ENCODE peak calls at places on chromosomes 4 and X, in nine cellular contexts. One of them, this sample, is unnamed. For H3K27me3, the result is how much of the 10 kb centered on the place peaks cover.

GRCh38 chrX:40099046-40099968 is 1.5 kb upstream of the BCOR start:
- DNase-seq in sigmoid colon: peak
- DNase-seq in CD8-positive, alpha-beta T cell: peak
- DNase-seq in SK-N-SH: peak
- DNase-seq in aorta: peak
- DNase-seq in IMR-90: no peak
- DNase-seq in AG04450: no peak
- DNase-seq in adrenal gland: peak
- DNase-seq in left lung: peak
- DNase-seq in this sample: no peak

GRCh38 chr4:38279650-38280322 is 319.6 kb downstream of the PTTG2 start:
- DNase-seq in sigmoid colon: no peak
- DNase-seq in CD8-positive, alpha-beta T cell: no peak
- DNase-seq in SK-N-SH: no peak
- DNase-seq in aorta: no peak
- DNase-seq in IMR-90: no peak
- DNase-seq in AG04450: no peak
- DNase-seq in adrenal gland: no peak
- DNase-seq in left lung: no peak
- DNase-seq in this sample: no peak

GRCh38 chrX:48540480-48540879 is 966 bp downstream of the TBC1D25 start:
- DNase-seq in sigmoid colon: peak
- DNase-seq in CD8-positive, alpha-beta T cell: peak
- DNase-seq in SK-N-SH: no peak
- DNase-seq in aorta: no peak
- DNase-seq in IMR-90: no peak
- DNase-seq in AG04450: no peak
- DNase-seq in adrenal gland: no peak
- DNase-seq in left lung: no peak
- DNase-seq in this sample: no peak

GRCh38 chr4:108830509-108831244 is 67.8 kb upstream of the ETNPPL start:
- DNase-seq in sigmoid colon: no peak
- DNase-seq in CD8-positive, alpha-beta T cell: no peak
- DNase-seq in SK-N-SH: no peak
- DNase-seq in aorta: no peak
- DNase-seq in IMR-90: peak
- DNase-seq in AG04450: no peak
- DNase-seq in adrenal gland: no peak
- DNase-seq in left lung: peak
- DNase-seq in this sample: no peak

GRCh38 chr4:98663226-98664006 is 5.0 kb upstream of the TSPAN5 start:
- DNase-seq in sigmoid colon: no peak
- DNase-seq in CD8-positive, alpha-beta T cell: peak
- DNase-seq in SK-N-SH: no peak
- DNase-seq in aorta: no peak
- DNase-seq in IMR-90: no peak
- DNase-seq in AG04450: no peak
- DNase-seq in adrenal gland: no peak
- DNase-seq in left lung: no peak
- DNase-seq in this sample: no peak

GRCh38 chr4:173073939-173074500 is 94.6 kb upstream of the GALNT7 start:
- DNase-seq in sigmoid colon: no peak
- DNase-seq in CD8-positive, alpha-beta T cell: no peak
- DNase-seq in SK-N-SH: no peak
- DNase-seq in aorta: no peak
- DNase-seq in IMR-90: no peak
- DNase-seq in AG04450: no peak
- DNase-seq in adrenal gland: no peak
- DNase-seq in left lung: no peak
- DNase-seq in this sample: no peak

GRCh38 chr4:48692897-48693296 is 87.2 kb downstream of the FRYL start:
- DNase-seq in sigmoid colon: no peak
- DNase-seq in CD8-positive, alpha-beta T cell: no peak
- DNase-seq in SK-N-SH: no peak
- DNase-seq in aorta: no peak
- DNase-seq in IMR-90: no peak
- DNase-seq in AG04450: no peak
- DNase-seq in adrenal gland: no peak
- DNase-seq in left lung: no peak
- DNase-seq in this sample: no peak

GRCh38 chr4:187961171-187961570 is 34.4 kb upstream of the ZFP42 start:
- DNase-seq in sigmoid colon: no peak
- DNase-seq in CD8-positive, alpha-beta T cell: no peak
- DNase-seq in SK-N-SH: no peak
- DNase-seq in aorta: no peak
- DNase-seq in IMR-90: no peak
- DNase-seq in AG04450: no peak
- DNase-seq in adrenal gland: no peak
- DNase-seq in left lung: no peak
- DNase-seq in this sample: no peak

GRCh38 chrX:14694631-14695030 is 165.3 kb downstream of the GLRA2 start:
- DNase-seq in sigmoid colon: no peak
- DNase-seq in CD8-positive, alpha-beta T cell: no peak
- DNase-seq in SK-N-SH: no peak
- DNase-seq in aorta: no peak
- DNase-seq in IMR-90: peak
- DNase-seq in AG04450: no peak
- DNase-seq in adrenal gland: no peak
- DNase-seq in left lung: no peak
- DNase-seq in this sample: no peak

GRCh38 chr4:159016527-159017137 is 86.2 kb upstream of the RAPGEF2 start:
- DNase-seq in sigmoid colon: no peak
- DNase-seq in CD8-positive, alpha-beta T cell: no peak
- DNase-seq in SK-N-SH: peak
- DNase-seq in aorta: no peak
- DNase-seq in IMR-90: peak
- DNase-seq in AG04450: no peak
- DNase-seq in adrenal gland: no peak
- DNase-seq in left lung: no peak
- DNase-seq in this sample: no peak

GRCh38 chr4:30901781-30902479 is 181.8 kb downstream of the PCDH7 start:
- DNase-seq in sigmoid colon: no peak
- DNase-seq in CD8-positive, alpha-beta T cell: no peak
- DNase-seq in SK-N-SH: no peak
- DNase-seq in aorta: no peak
- DNase-seq in IMR-90: no peak
- DNase-seq in AG04450: no peak
- DNase-seq in adrenal gland: no peak
- DNase-seq in left lung: no peak
- DNase-seq in this sample: no peak

GRCh38 chr4:165537028-165537648 is 158.3 kb downstream of the CPE start:
- DNase-seq in sigmoid colon: no peak
- DNase-seq in CD8-positive, alpha-beta T cell: no peak
- DNase-seq in SK-N-SH: peak
- DNase-seq in aorta: no peak
- DNase-seq in IMR-90: peak
- DNase-seq in AG04450: no peak
- DNase-seq in adrenal gland: no peak
- DNase-seq in left lung: no peak
- DNase-seq in this sample: no peak

GRCh38 chrX:15194136-15194535 is 75.7 kb downstream of the ASB9 start:
- DNase-seq in sigmoid colon: no peak
- DNase-seq in CD8-positive, alpha-beta T cell: no peak
- DNase-seq in SK-N-SH: no peak
- DNase-seq in aorta: no peak
- DNase-seq in IMR-90: no peak
- DNase-seq in AG04450: no peak
- DNase-seq in adrenal gland: no peak
- DNase-seq in left lung: no peak
- DNase-seq in this sample: no peak

GRCh38 chrX:41759817-41760216 is 35.8 kb downstream of the GPR82 start:
- DNase-seq in sigmoid colon: no peak
- DNase-seq in CD8-positive, alpha-beta T cell: no peak
- DNase-seq in SK-N-SH: peak
- DNase-seq in aorta: no peak
- DNase-seq in IMR-90: peak
- DNase-seq in AG04450: no peak
- DNase-seq in adrenal gland: no peak
- DNase-seq in left lung: no peak
- DNase-seq in this sample: no peak

GRCh38 chr4:82951196-82951595 is 50.7 kb downstream of the THAP9 start:
- DNase-seq in sigmoid colon: no peak
- DNase-seq in CD8-positive, alpha-beta T cell: no peak
- DNase-seq in SK-N-SH: no peak
- DNase-seq in aorta: no peak
- DNase-seq in IMR-90: peak
- DNase-seq in AG04450: no peak
- DNase-seq in adrenal gland: no peak
- DNase-seq in left lung: no peak
- DNase-seq in this sample: no peak

GRCh38 chrX:106774981-106775380 is 27.5 kb upstream of the TBC1D8B start:
- DNase-seq in sigmoid colon: no peak
- DNase-seq in CD8-positive, alpha-beta T cell: no peak
- DNase-seq in SK-N-SH: no peak
- DNase-seq in aorta: no peak
- DNase-seq in IMR-90: no peak
- DNase-seq in AG04450: no peak
- DNase-seq in adrenal gland: no peak
- DNase-seq in left lung: no peak
- DNase-seq in this sample: no peak

GRCh38 chrX:106783716-106784115 is 18.8 kb upstream of the TBC1D8B start:
- DNase-seq in sigmoid colon: no peak
- DNase-seq in CD8-positive, alpha-beta T cell: no peak
- DNase-seq in SK-N-SH: no peak
- DNase-seq in aorta: no peak
- DNase-seq in IMR-90: no peak
- DNase-seq in AG04450: no peak
- DNase-seq in adrenal gland: no peak
- DNase-seq in left lung: no peak
- DNase-seq in this sample: no peak

GRCh38 chrX:106780664-106781377 is 21.7 kb upstream of the TBC1D8B start:
- DNase-seq in sigmoid colon: no peak
- DNase-seq in CD8-positive, alpha-beta T cell: no peak
- DNase-seq in SK-N-SH: no peak
- DNase-seq in aorta: no peak
- DNase-seq in IMR-90: no peak
- DNase-seq in AG04450: no peak
- DNase-seq in adrenal gland: no peak
- DNase-seq in left lung: no peak
- DNase-seq in this sample: no peak

GRCh38 chrX:106780259-106780658 is 22.2 kb upstream of the TBC1D8B start:
- DNase-seq in sigmoid colon: no peak
- DNase-seq in CD8-positive, alpha-beta T cell: no peak
- DNase-seq in SK-N-SH: no peak
- DNase-seq in aorta: no peak
- DNase-seq in IMR-90: no peak
- DNase-seq in AG04450: no peak
- DNase-seq in adrenal gland: no peak
- DNase-seq in left lung: no peak
- DNase-seq in this sample: no peak
- H3K27me3 ChIP-seq in sigmoid colon: under half
- H3K27me3 ChIP-seq in CD8-positive, alpha-beta T cell: under half
- H3K27me3 ChIP-seq in SK-N-SH: under half
- H3K27me3 ChIP-seq in aorta: under half
- H3K27me3 ChIP-seq in IMR-90: under half
- H3K27me3 ChIP-seq in AG04450: under half
- H3K27me3 ChIP-seq in adrenal gland: under half
- H3K27me3 ChIP-seq in left lung: under half
- H3K27me3 ChIP-seq in this sample: under half

GRCh38 chrX:150863191-150863590 is 35.3 kb downstream of the CD99L2 start:
- DNase-seq in sigmoid colon: no peak
- DNase-seq in CD8-positive, alpha-beta T cell: no peak
- DNase-seq in SK-N-SH: no peak
- DNase-seq in aorta: no peak
- DNase-seq in IMR-90: no peak
- DNase-seq in AG04450: no peak
- DNase-seq in adrenal gland: no peak
- DNase-seq in left lung: no peak
- DNase-seq in this sample: no peak
- H3K27ac ChIP-seq in sigmoid colon: no peak
- H3K27ac ChIP-seq in CD8-positive, alpha-beta T cell: no peak
- H3K27ac ChIP-seq in SK-N-SH: no peak
- H3K27ac ChIP-seq in aorta: no peak
- H3K27ac ChIP-seq in IMR-90: no peak
- H3K27ac ChIP-seq in AG04450: no peak
- H3K27ac ChIP-seq in adrenal gland: no peak
- H3K27ac ChIP-seq in left lung: no peak
- H3K27ac ChIP-seq in this sample: no peak

DNA sequence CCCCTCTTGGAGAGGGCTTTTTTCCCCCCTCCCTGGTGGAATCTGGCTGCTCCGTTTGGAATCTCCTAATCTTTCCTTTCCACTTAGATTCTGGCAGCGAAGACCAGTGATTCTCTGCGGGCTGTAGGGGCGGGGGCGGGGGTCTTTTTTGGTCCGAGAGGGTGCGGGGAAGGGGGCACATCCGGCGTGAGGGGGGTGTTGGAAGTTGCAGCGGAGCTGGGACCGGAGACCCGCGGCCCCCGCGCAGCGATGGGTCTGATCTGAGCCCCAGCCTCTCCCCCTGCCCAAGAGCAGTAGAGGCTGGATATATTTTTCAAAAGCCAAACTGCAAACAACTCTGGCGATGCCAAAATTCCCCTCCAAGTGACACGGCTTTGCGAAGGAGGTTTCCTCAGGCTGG is 307 bp downstream of the GRID2 start:
- DNase-seq in sigmoid colon: no peak
- DNase-seq in CD8-positive, alpha-beta T cell: no peak
- DNase-seq in SK-N-SH: peak
- DNase-seq in aorta: no peak
- DNase-seq in IMR-90: no peak
- DNase-seq in AG04450: no peak
- DNase-seq in adrenal gland: no peak
- DNase-seq in left lung: no peak
- DNase-seq in this sample: no peak
- H3K27me3 ChIP-seq in sigmoid colon: under half
- H3K27me3 ChIP-seq in CD8-positive, alpha-beta T cell: under half
- H3K27me3 ChIP-seq in SK-N-SH: under half
- H3K27me3 ChIP-seq in aorta: under half
- H3K27me3 ChIP-seq in IMR-90: under half
- H3K27me3 ChIP-seq in AG04450: under half
- H3K27me3 ChIP-seq in adrenal gland: under half
- H3K27me3 ChIP-seq in left lung: half or more
- H3K27me3 ChIP-seq in this sample: under half

GRCh38 chrX:55452825-55453124 is 848 bp downstream of the MAGEH1 start:
- DNase-seq in sigmoid colon: no peak
- DNase-seq in CD8-positive, alpha-beta T cell: peak
- DNase-seq in SK-N-SH: peak
- DNase-seq in aorta: no peak
- DNase-seq in IMR-90: no peak
- DNase-seq in AG04450: no peak
- DNase-seq in adrenal gland: no peak
- DNase-seq in left lung: no peak
- DNase-seq in this sample: no peak
- H3K27ac ChIP-seq in sigmoid colon: peak
- H3K27ac ChIP-seq in CD8-positive, alpha-beta T cell: peak
- H3K27ac ChIP-seq in SK-N-SH: peak
- H3K27ac ChIP-seq in aorta: peak
- H3K27ac ChIP-seq in IMR-90: peak
- H3K27ac ChIP-seq in AG04450: peak
- H3K27ac ChIP-seq in adrenal gland: no peak
- H3K27ac ChIP-seq in left lung: peak
- H3K27ac ChIP-seq in this sample: peak

GRCh38 chr4:61202638-61203495 is 2.7 kb downstream of the ADGRL3 start:
- DNase-seq in sigmoid colon: no peak
- DNase-seq in CD8-positive, alpha-beta T cell: no peak
- DNase-seq in SK-N-SH: peak
- DNase-seq in aorta: peak
- DNase-seq in IMR-90: no peak
- DNase-seq in AG04450: no peak
- DNase-seq in adrenal gland: peak
- DNase-seq in left lung: no peak
- DNase-seq in this sample: peak
- H3K27me3 ChIP-seq in sigmoid colon: under half
- H3K27me3 ChIP-seq in CD8-positive, alpha-beta T cell: under half
- H3K27me3 ChIP-seq in SK-N-SH: under half
- H3K27me3 ChIP-seq in aorta: under half
- H3K27me3 ChIP-seq in IMR-90: under half
- H3K27me3 ChIP-seq in AG04450: under half
- H3K27me3 ChIP-seq in adrenal gland: under half
- H3K27me3 ChIP-seq in left lung: half or more
- H3K27me3 ChIP-seq in this sample: under half